ENCODE peak calls at places on chromosomes 12 and 14, in nine cellular contexts. C is keratinocyte, T is IMR-90, E is suprapubic skin, U is stomach, A is NT2/D1, M is A549, Y is right atrium auricular region, V is heart left ventricle. B is an unnamed sample.

GRCh38 chr14:68297871-68298468 is 478.4 kb downstream of the RAD51B start:
- DNase-seq in C (no peak), T (peak; percentile 38), E (no peak), U (no peak), A (peak; percentile 32), M (peak; percentile 55), Y (no peak), V (no peak), B (no peak)

GRCh38 chr12:62194031-62194430 is 66.2 kb upstream of the USP15 start:
- DNase-seq in C (no peak), T (no peak), E (no peak), U (no peak), A (no peak), M (no peak), Y (no peak), V (no peak), B (no peak)

GRCh38 chr14:102693006-102693755 is 84.1 kb upstream of the TRAF3 start:
- DNase-seq in C (no peak), T (no peak), E (no peak), U (no peak), A (no peak), M (no peak), Y (no peak), V (no peak), B (no peak)

GRCh38 chr12:131112690-131113290 is 159.1 kb downstream of the ADGRD1 start:
- DNase-seq in C (no peak), T (no peak), E (peak; percentile 65), U (no peak), A (no peak), M (no peak), Y (no peak), V (no peak), B (peak; percentile 33)

GRCh38 chr14:65945333-65945732 is 532.8 kb downstream of the FUT8 start:
- DNase-seq in C (no peak), T (no peak), E (no peak), U (no peak), A (no peak), M (no peak), Y (no peak), V (no peak), B (no peak)

GRCh38 chr12:105986779-105987686 is 151.7 kb downstream of the NUAK1 start:
- DNase-seq in C (peak; percentile 44), T (peak; percentile 95), E (no peak), U (no peak), A (no peak), M (no peak), Y (no peak), V (no peak), B (no peak)

GRCh38 chr14:75279153-75279738 is 618 bp downstream of the FOS start:
- DNase-seq in C (no peak), T (peak; percentile 83), E (peak; percentile 86), U (no peak), A (no peak), M (peak; percentile 47), Y (peak; percentile 83), V (peak; percentile 84), B (no peak)

GRCh38 chr12:109761631-109761950 is 48.0 kb downstream of the FAM222A start:
- DNase-seq in C (no peak), T (no peak), E (peak; percentile 26), U (peak; percentile 11), A (no peak), M (no peak), Y (no peak), V (no peak), B (peak; percentile 21)

GRCh38 chr14:80491131-80491530 is 279.8 kb upstream of the DIO2 start:
- DNase-seq in C (no peak), T (peak; percentile 65), E (no peak), U (no peak), A (peak; percentile 5), M (no peak), Y (no peak), V (peak; percentile 48), B (no peak)

GRCh38 chr14:53772936-53773335 is 183.7 kb downstream of the BMP4 start:
- DNase-seq in C (no peak), T (no peak), E (no peak), U (no peak), A (no peak), M (no peak), Y (no peak), V (no peak), B (no peak)

GRCh38 chr12:103978384-103978982 is 12.8 kb downstream of the TDG start:
- DNase-seq in C (no peak), T (no peak), E (no peak), U (no peak), A (no peak), M (no peak), Y (no peak), V (no peak), B (no peak)

GRCh38 chr12:131702573-131702877 is 8.4 kb upstream of the SFSWAP start:
- DNase-seq in C (no peak), T (no peak), E (no peak), U (no peak), A (no peak), M (no peak), Y (peak; percentile 44), V (no peak), B (no peak)

GRCh38 chr14:102275866-102276265 is 29.1 kb downstream of the MOK start:
- DNase-seq in C (no peak), T (peak; percentile 36), E (no peak), U (no peak), A (no peak), M (no peak), Y (no peak), V (no peak), B (no peak)

GRCh38 chr14:68501621-68502052 is 291.2 kb downstream of the ZFP36L1 start:
- DNase-seq in C (no peak), T (no peak), E (no peak), U (peak; percentile 74), A (no peak), M (no peak), Y (peak; percentile 76), V (no peak), B (no peak)

GRCh38 chr12:2248087-2248900 is 195.5 kb downstream of the CACNA1C start:
- DNase-seq in C (no peak), T (peak; percentile 91), E (no peak), U (no peak), A (no peak), M (no peak), Y (no peak), V (no peak), B (no peak)
- H3K4me1 ChIP-seq in C (no peaks in the 10 kb centered on the region), T (peaks cover 58% of the 10 kb centered on the region), E (peaks cover 9% of the 10 kb centered on the region), U (no peaks in the 10 kb centered on the region), A (peaks cover 15% of the 10 kb centered on the region), M (no peaks in the 10 kb centered on the region), Y (peaks cover 3% of the 10 kb centered on the region), V (peaks cover 25% of the 10 kb centered on the region), B (no peaks in the 10 kb centered on the region)

GRCh38 chr12:116454076-116454475 is 105.1 kb upstream of the MAP1LC3B2 start:
- DNase-seq in C (no peak), T (no peak), E (no peak), U (no peak), A (no peak), M (no peak), Y (no peak), V (no peak), B (no peak)

GRCh38 chr12:116455540-116456306 is 103.5 kb upstream of the MAP1LC3B2 start:
- DNase-seq in C (peak; percentile 83), T (peak; percentile 96), E (peak; percentile 92), U (peak; percentile 48), A (no peak), M (peak; percentile 93), Y (peak; percentile 93), V (peak; percentile 81), B (no peak)

GRCh38 chr12:116454950-116455447 is 104.2 kb upstream of the MAP1LC3B2 start:
- DNase-seq in C (peak; percentile 66), T (peak; percentile 96), E (no peak), U (no peak), A (no peak), M (peak; percentile 91), Y (no peak), V (no peak), B (peak; percentile 72)

GRCh38 chr12:116456683-116457082 is 102.5 kb upstream of the MAP1LC3B2 start:
- DNase-seq in C (no peak), T (no peak), E (no peak), U (no peak), A (no peak), M (peak; percentile 52), Y (no peak), V (no peak), B (no peak)

DNA sequence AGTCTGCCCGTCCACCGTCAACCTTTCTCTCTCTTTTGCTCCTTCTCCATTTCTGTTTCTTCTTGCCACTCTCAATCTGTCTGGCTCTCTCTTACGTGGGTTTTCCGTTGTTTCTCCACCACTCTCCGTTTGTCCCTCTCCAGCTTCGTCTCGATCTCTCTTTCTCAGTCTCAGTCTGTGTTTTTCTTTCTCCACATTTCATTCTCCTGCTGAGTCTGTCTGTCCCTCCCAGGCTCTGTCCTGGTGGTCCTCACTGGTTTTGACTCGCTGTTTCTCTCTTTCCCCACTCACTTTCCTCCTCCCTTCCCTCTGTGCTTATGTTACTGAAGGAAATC is 102.9 kb upstream of the MAP1LC3B2 start:
- DNase-seq in C (no peak), T (no peak), E (no peak), U (no peak), A (no peak), M (no peak), Y (no peak), V (no peak), B (no peak)
- H3K4me3 ChIP-seq in C (no peak overlapping the region), T (no peak overlapping the region), E (peak overlapping the region; percentile 15), U (no peak overlapping the region), A (no peak overlapping the region), M (no peak overlapping the region), Y (peak overlapping the region; percentile 6), V (peak overlapping the region; percentile 5), B (no peak overlapping the region)

DNA sequence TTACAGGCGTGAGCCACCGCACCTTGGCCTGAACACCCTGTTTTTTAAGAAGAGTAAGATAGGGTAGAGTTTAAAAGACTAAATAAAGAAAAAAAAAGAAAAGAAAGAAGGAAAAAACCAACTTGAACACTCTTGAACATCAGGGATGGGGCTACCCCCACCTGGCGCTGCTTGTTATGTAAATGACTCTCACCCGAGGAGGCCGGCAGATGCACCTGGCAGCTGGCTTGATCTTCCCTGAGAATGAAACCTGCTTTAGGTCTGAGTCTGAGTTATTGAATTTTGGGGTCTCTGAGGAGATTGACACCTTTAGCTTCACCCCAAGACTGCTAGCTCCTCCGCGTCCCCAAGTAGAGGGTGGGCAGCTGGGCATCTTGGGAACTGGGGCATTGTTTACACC is 15.5 kb upstream of the MEG3 start:
- DNase-seq in C (no peak), T (no peak), E (no peak), U (no peak), A (no peak), M (no peak), Y (no peak), V (no peak), B (no peak)
- H3K9me3 ChIP-seq in C (peaks cover 16% of the 10 kb centered on the region), T (peaks cover 45% of the 10 kb centered on the region), E (no peaks in the 10 kb centered on the region), U (peaks cover 34% of the 10 kb centered on the region), A (peaks cover 52% of the 10 kb centered on the region), M (peaks cover 46% of the 10 kb centered on the region), Y (no peaks in the 10 kb centered on the region), V (peaks cover 32% of the 10 kb centered on the region), B (peaks cover 13% of the 10 kb centered on the region)

DNA sequence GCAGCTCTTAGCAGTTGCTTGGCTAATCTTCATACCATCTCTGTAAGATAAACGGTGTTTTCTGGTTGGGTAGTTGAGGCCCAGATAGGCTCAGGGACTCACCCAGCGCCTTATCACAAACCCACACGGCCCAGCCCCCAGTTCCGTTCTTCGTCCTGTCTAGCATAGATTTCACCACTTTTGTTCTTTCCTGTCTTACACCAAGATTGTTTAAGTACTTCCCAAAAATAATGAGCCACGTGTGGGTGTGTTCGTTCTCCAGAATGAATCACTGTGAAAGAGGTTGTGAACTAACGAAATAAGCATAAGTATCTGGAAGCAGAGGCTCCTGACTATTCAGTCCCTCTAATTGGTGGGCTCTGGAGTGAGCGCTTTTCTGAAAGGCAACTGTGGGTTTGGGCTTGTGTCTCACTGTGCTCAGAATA is 21.4 kb downstream of the ACVR1B start:
- DNase-seq in C (no peak), T (peak; percentile 73), E (no peak), U (peak; percentile 44), A (no peak), M (no peak), Y (peak; percentile 75), V (peak; percentile 18), B (no peak)
- H3K4me1 ChIP-seq in C (peaks cover 38% of the 10 kb centered on the region), T (peaks cover 38% of the 10 kb centered on the region), E (peaks cover 56% of the 10 kb centered on the region), U (peaks cover 56% of the 10 kb centered on the region), A (peaks cover 5% of the 10 kb centered on the region), M (peaks cover 66% of the 10 kb centered on the region), Y (peaks cover 6% of the 10 kb centered on the region), V (peaks cover 28% of the 10 kb centered on the region), B (peaks cover 35% of the 10 kb centered on the region)